ENCODE peak calls at places on chromosome 4, in four cellular contexts. C is activated T-cell treated with anti-CD3 and anti-CD28 coated beads, Interleukin-2, amount 50 U/mL, for 4 hours; D is activated naive CD8-positive, alpha-beta T cell treated with anti-CD3 and anti-CD28 coated beads, Interleukin-2, amount 10 ng/mL, durations not matched to agents 7 days and 5 days; K is activated CD8-positive, alpha-beta T cell treated with anti-CD3 and anti-CD28 coated beads for 36 hours. G is an unnamed sample.

GRCh38 chr4:75820676-75821075 is 81.6 kb downstream of the PPEF2 start:
- ATAC-seq in K (no peak), D (no peak), C (no peak), G (peak; percentile 32)

GRCh38 chr4:41120297-41121217 is 93.8 kb downstream of the APBB2 start:
- ATAC-seq in D (no peak), C (no peak), K (no peak), G (no peak)

GRCh38 chr4:169571435-169571834 is 40.9 kb downstream of the NEK1 start:
- ATAC-seq in C (no peak), D (no peak), K (no peak), G (no peak)

GRCh38 chr4:20904966-20905365 is 204.7 kb downstream of the PACRGL start:
- ATAC-seq in C (no peak), K (no peak), D (no peak), G (no peak)

GRCh38 chr4:76547167-76547760 is 112.2 kb downstream of the SHROOM3 start:
- ATAC-seq in K (no peak), D (no peak), C (no peak), G (no peak)

GRCh38 chr4:173243917-173244658 is 75.5 kb downstream of the GALNT7 start:
- ATAC-seq in C (no peak), K (no peak), D (no peak), G (peak; percentile 45)

GRCh38 chr4:94348705-94349104 is 6.1 kb upstream of the HPGDS start:
- ATAC-seq in D (no peak), C (peak; percentile 37), K (peak; percentile 52), G (peak; percentile 71)

GRCh38 chr4:99998062-99998880 is 48.2 kb upstream of the H2AZ1 start:
- ATAC-seq in C (peak; percentile 57), K (no peak), D (no peak), G (peak; percentile 76)

GRCh38 chr4:85557016-85557901 is 82.3 kb downstream of the ARHGAP24 start:
- ATAC-seq in D (no peak), K (peak; percentile 37), C (peak; percentile 10), G (peak; percentile 38)

GRCh38 chr4:161183729-161184128 is 980.1 kb downstream of the FSTL5 start:
- ATAC-seq in K (no peak), D (no peak), C (no peak), G (no peak)

GRCh38 chr4:118950224-118950623 is 61.6 kb downstream of the SYNPO2 start:
- ATAC-seq in K (no peak), C (no peak), D (no peak), G (no peak)

GRCh38 chr4:109801895-109802319 is at the start of gene CFI:
- ATAC-seq in D (no peak), K (no peak), C (no peak), G (no peak)

GRCh38 chr4:154416183-154416543 is 75.4 kb downstream of the DCHS2 start:
- ATAC-seq in C (no peak), K (no peak), D (no peak), G (no peak)

G was measured in activated T-helper 17 cell treated with anti-CD3 and anti-CD28 coated beads, Interleukin-2, amount 50 U/mL, for 72 hours.